ENCODE peak calls at places on chromosome 11, in ten cellular contexts. X is SW 1271; L is sciatic nerve; W is effector CD4-positive, alpha-beta T cell; Q is uterus; K is GM12865; Y is gastrocnemius medialis; N is CD4-positive, alpha-beta T cell; I is OCI-LY7; J is adrenal gland. C is an unnamed sample.
A peak's percentile ranks its signal among the peaks of the same experiment; 100 is the strongest.

GRCh38 chr11:119615003-119615878 is 113.8 kb downstream of the NECTIN1 start:
- DNase-seq in W (no peak), N (no peak), K (peak; percentile 47), X (no peak), I (peak; percentile 30), Y (no peak), Q (no peak), J (no peak), L (no peak), C (peak; percentile 82)

GRCh38 chr11:64276653-64277431 is 7.6 kb downstream of the BAD start:
- DNase-seq in X (no peak), W (no peak), Q (no peak), N (no peak), Y (no peak), I (no peak), L (no peak), J (no peak), K (no peak), C (no peak)

GRCh38 chr11:130583866-130584265 is 135.4 kb downstream of the ADAMTS15 start:
- DNase-seq in N (no peak), I (no peak), W (no peak), Q (no peak), J (no peak), K (no peak), L (no peak), Y (no peak), X (no peak), C (no peak)

GRCh38 chr11:105989124-105989523 is 32.9 kb downstream of the MSANTD4 start:
- DNase-seq in I (no peak), K (no peak), Q (no peak), X (no peak), L (no peak), Y (no peak), J (no peak), W (no peak), N (no peak), C (no peak)

GRCh38 chr11:130999992-131000770 is 83.9 kb upstream of the SNX19 start:
- DNase-seq in X (peak; percentile 53), Y (no peak), N (no peak), I (no peak), K (no peak), Q (no peak), W (no peak), L (no peak), J (no peak), C (peak; percentile 88)

GRCh38 chr11:110565690-110566336 is 136.1 kb downstream of the FDX1 start:
- DNase-seq in N (no peak), W (no peak), Q (no peak), Y (no peak), I (no peak), K (no peak), L (no peak), X (no peak), J (peak; percentile 26), C (peak; percentile 29)

GRCh38 chr11:92830382-92831148 is 138.9 kb upstream of the MTNR1B start:
- DNase-seq in J (no peak), Y (no peak), Q (no peak), I (no peak), W (no peak), N (no peak), K (peak; percentile 29), X (no peak), L (no peak), C (peak; percentile 54)

GRCh38 chr11:134531331-134532135 is 119.5 kb upstream of the B3GAT1 start:
- DNase-seq in K (no peak), J (no peak), Q (no peak), Y (no peak), W (no peak), I (no peak), X (no peak), L (peak; percentile 32), N (no peak), C (no peak)

GRCh38 chr11:12871788-12872321 is 137.3 kb upstream of the RASSF10 start:
- DNase-seq in J (no peak), Y (no peak), Q (peak; percentile 35), W (no peak), L (no peak), X (no peak), K (no peak), N (no peak), I (no peak), C (no peak)

GRCh38 chr11:8263109-8263768 is 439 bp downstream of the LMO1 start:
- DNase-seq in W (no peak), X (no peak), Y (peak; percentile 21), I (no peak), J (no peak), L (peak; percentile 53), Q (no peak), K (no peak), N (no peak), C (peak; percentile 68)

GRCh38 chr11:13152736-13153541 is 124.7 kb upstream of the BMAL1 start:
- DNase-seq in Q (no peak), J (no peak), K (peak; percentile 31), L (no peak), Y (no peak), N (no peak), I (no peak), W (no peak), X (no peak), C (peak; percentile 69)

GRCh38 chr11:86068138-86068861 is 584 bp downstream of the PICALM start:
- DNase-seq in W (peak; percentile 25), J (peak; percentile 26), Q (no peak), Y (peak; percentile 47), K (peak; percentile 56), X (no peak), N (peak; percentile 15), L (peak; percentile 70), I (peak; percentile 66), C (peak; percentile 79)

GRCh38 chr11:73883856-73884255 is 7.1 kb downstream of the PAAF1 start:
- DNase-seq in I (no peak), N (no peak), W (no peak), L (no peak), K (no peak), Y (no peak), Q (no peak), J (no peak), X (no peak), C (no peak)

GRCh38 chr11:95897731-95898130 is 26.2 kb downstream of the MTMR2 start:
- DNase-seq in L (no peak), K (no peak), J (peak; percentile 21), Q (no peak), X (no peak), W (no peak), I (no peak), Y (no peak), N (no peak), C (no peak)

GRCh38 chr11:47002366-47002765 is 65.8 kb downstream of the CSTPP1 start:
- DNase-seq in Y (no peak), X (no peak), J (no peak), N (no peak), W (no peak), Q (no peak), L (no peak), I (peak; percentile 55), K (no peak), C (peak; percentile 10)

GRCh38 chr11:127843483-127844396 is 743.6 kb downstream of the ETS1 start:
- DNase-seq in X (no peak), W (peak; percentile 26), L (peak; percentile 74), Q (no peak), N (peak; percentile 26), K (peak; percentile 72), Y (no peak), J (peak; percentile 44), I (peak; percentile 60), C (peak; percentile 88)

GRCh38 chr11:118918128-118918685 is 7.5 kb downstream of the BCL9L start:
- DNase-seq in Y (peak; percentile 91), I (no peak), W (no peak), L (peak; percentile 83), K (no peak), Q (peak; percentile 89), X (no peak), N (no peak), J (peak; percentile 84), C (peak; percentile 97)

GRCh38 chr11:65482306-65482850 is 16.5 kb upstream of the MALAT1 start:
- DNase-seq in Y (no peak), I (no peak), J (no peak), N (no peak), X (no peak), W (no peak), L (peak; percentile 31), Q (no peak), K (no peak), C (no peak)